ENCODE peak calls at places on chromosomes 13 and 19, in five cellular contexts. M, N, G, H and R are unnamed samples.

GRCh38 chr19:17236414-17236716 is 9.4 kb downstream of the NR2F6 start:
- DNase-seq in M (no peak), N (no peak), G (no peak), H (peak; percentile 70), R (no peak)

GRCh38 chr13:59399513-59399912 is 764.2 kb downstream of the DIAPH3 start:
- DNase-seq in M (no peak), N (no peak), G (no peak), H (no peak), R (no peak)

GRCh38 chr13:22517544-22517943 is 663.2 kb upstream of the SGCG start:
- DNase-seq in M (no peak), N (no peak), G (no peak), H (no peak), R (no peak)

GRCh38 chr13:70171151-70171550 is 62.9 kb upstream of the KLHL1 start:
- DNase-seq in M (no peak), N (no peak), G (no peak), H (no peak), R (no peak)

GRCh38 chr19:8308891-8309291 is 733 bp upstream of the CD320 start:
- DNase-seq in M (no peak), N (no peak), G (no peak), H (no peak), R (no peak)

GRCh38 chr19:33462112-33462726 is 59.4 kb downstream of the PEPD start:
- DNase-seq in M (no peak), N (no peak), G (no peak), H (no peak), R (no peak)

GRCh38 chr19:5138606-5139594 is 170.0 kb downstream of the KDM4B start:
- DNase-seq in M (no peak), N (peak; percentile 34), G (no peak), H (no peak), R (peak; percentile 79)

GRCh38 chr13:46675016-46675415 is 121.9 kb downstream of the ESD start:
- DNase-seq in M (no peak), N (no peak), G (no peak), H (no peak), R (no peak)

GRCh38 chr13:37484056-37484455 is 114.5 kb downstream of the POSTN start:
- DNase-seq in M (no peak), N (no peak), G (no peak), H (no peak), R (no peak)

GRCh38 chr13:69601661-69602060 is 506.0 kb upstream of the ATXN8OS start:
- DNase-seq in M (no peak), N (no peak), G (no peak), H (no peak), R (no peak)

GRCh38 chr13:111661052-111661451 is 340.6 kb downstream of the TEX29 start:
- DNase-seq in M (no peak), N (no peak), G (no peak), H (peak; percentile 23), R (no peak)

GRCh38 chr13:113211774-113212173 is 2.4 kb downstream of the CUL4A start:
- DNase-seq in M (no peak), N (no peak), G (peak; percentile 51), H (no peak), R (no peak)

GRCh38 chr19:14139944-14140343 is 3.6 kb upstream of the ASF1B start:
- DNase-seq in M (no peak), N (no peak), G (no peak), H (no peak), R (no peak)

GRCh38 chr13:113852536-113853517 is 11.0 kb downstream of the GAS6 start:
- DNase-seq in M (no peak), N (no peak), G (no peak), H (peak; percentile 39), R (no peak)

GRCh38 chr19:18789883-18790565 is 1.1 kb downstream of the COMP start:
- DNase-seq in M (peak; percentile 69), N (peak; percentile 91), G (no peak), H (peak; percentile 82), R (no peak)

GRCh38 chr13:109816112-109816978 is 30.0 kb upstream of the IRS2 start:
- DNase-seq in M (no peak), N (no peak), G (no peak), H (no peak), R (no peak)

GRCh38 chr13:32214073-32214472 is 101.1 kb downstream of the ZAR1L start:
- DNase-seq in M (no peak), N (no peak), G (no peak), H (no peak), R (no peak)

GRCh38 chr13:90414691-90415596 is 932.5 kb upstream of the MIR17HG start:
- DNase-seq in M (no peak), N (no peak), G (no peak), H (no peak), R (no peak)

GRCh38 chr13:38702609-38703008 is 15.7 kb downstream of the FREM2 start:
- DNase-seq in M (no peak), N (no peak), G (no peak), H (no peak), R (no peak)

GRCh38 chr19:44841255-44841654 is 4.8 kb upstream of the NECTIN2 start:
- DNase-seq in M (no peak), N (no peak), G (no peak), H (no peak), R (no peak)

GRCh38 chr19:10036601-10037071 is 23.4 kb downstream of the RDH8 start:
- DNase-seq in M (no peak), N (no peak), G (peak; percentile 73), H (no peak), R (no peak)

GRCh38 chr13:32023698-32024097 is 7.9 kb upstream of the FRY start:
- DNase-seq in M (no peak), N (no peak), G (no peak), H (no peak), R (no peak)

GRCh38 chr13:41458939-41459753 is 1.8 kb downstream of the RGCC start:
- DNase-seq in M (peak; percentile 32), N (peak; percentile 51), G (peak; percentile 30), H (peak; percentile 59), R (no peak)

GRCh38 chr19:7970716-7971448 is 27.4 kb upstream of the TIMM44 start:
- DNase-seq in M (peak; percentile 81), N (peak; percentile 54), G (peak; percentile 47), H (peak; percentile 85), R (no peak)

GRCh38 chr13:101433895-101434294 is 17.6 kb upstream of the NALCN start:
- DNase-seq in M (no peak), N (no peak), G (no peak), H (no peak), R (no peak)

GRCh38 chr19:10760268-10760944 is 42.5 kb downstream of the DNM2 start:
- DNase-seq in M (no peak), N (no peak), G (no peak), H (no peak), R (no peak)

GRCh38 chr19:40239415-40240226 is 13.1 kb upstream of the CCNP start:
- DNase-seq in M (no peak), N (no peak), G (no peak), H (no peak), R (no peak)

GRCh38 chr13:41956272-41956671 is 4.6 kb downstream of the VWA8 start:
- DNase-seq in M (no peak), N (no peak), G (no peak), H (no peak), R (no peak)

GRCh38 chr19:29526730-29527499 is 1.1 kb downstream of the VSTM2B start:
- DNase-seq in M (peak; percentile 49), N (peak; percentile 36), G (no peak), H (peak; percentile 62), R (no peak)

DNA sequence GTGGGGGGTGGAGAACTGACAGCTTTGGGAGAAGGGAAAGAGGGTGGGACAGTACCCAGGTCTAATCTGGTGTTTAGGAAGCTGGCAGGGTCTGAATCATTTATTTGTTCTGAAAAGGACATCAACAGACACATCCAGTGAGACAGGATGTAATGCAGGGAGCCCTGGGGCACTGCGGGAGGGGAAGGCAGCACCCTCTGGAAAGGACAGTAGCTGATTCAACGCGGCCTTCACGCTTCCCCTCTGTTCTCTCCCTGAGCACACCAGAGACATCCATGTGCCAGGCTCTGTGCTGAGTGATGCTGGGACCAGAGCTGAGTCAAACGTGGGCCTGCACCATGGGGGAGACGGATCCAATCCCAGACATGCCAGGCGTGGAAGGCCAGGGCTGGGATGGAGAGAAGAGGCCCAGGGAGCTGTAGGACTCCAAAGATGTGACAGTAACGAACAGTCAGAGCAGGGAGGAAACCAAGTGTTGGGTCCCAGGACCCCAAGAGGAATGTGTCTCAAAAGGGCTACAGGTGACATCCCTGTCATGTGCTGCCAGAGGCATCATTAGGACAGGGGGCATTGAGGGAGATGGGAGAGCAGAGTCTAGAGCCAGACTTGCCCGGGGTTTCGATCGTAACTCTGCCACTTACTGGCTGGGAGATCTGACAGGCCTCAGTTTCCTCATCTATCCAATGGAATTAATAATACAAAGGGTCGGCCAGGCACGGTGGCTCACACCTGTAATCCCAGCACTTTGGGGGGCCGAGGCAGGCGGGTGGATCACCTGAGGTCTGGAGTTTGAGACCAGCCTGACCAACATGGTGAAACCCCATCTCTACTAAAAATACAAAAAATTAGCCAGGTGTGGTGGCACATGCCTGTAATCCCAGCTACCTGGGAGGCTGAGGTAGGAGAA is 1.7 kb downstream of the ETFB start:
- DNase-seq in M (no peak), N (no peak), G (peak; percentile 76), H (no peak), R (no peak)
- TF ChIP-seq USF2 in M (no peak), N (no peak), G (no peak), H (no peak), R (no peak)

DNA sequence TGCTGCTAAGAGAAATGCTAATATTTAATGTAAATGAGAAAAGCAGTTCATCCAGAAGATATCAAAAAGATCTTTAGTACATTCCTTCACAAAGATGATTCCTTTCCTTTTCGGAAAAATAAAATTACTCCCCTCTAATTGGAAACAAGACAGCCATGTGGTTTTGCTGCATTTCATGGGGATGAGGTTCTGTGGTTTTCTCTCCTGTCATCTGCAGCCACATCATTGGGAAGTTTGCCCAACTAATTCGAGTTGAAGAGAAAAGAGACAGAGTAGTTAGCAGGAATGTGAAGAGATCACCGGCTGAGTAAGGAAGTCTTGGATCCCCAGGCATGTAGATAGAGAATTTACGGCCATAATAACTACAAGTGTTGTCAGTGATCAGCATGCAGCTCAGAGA is 122.1 kb downstream of the CYSLTR2 start:
- DNase-seq in M (no peak), N (no peak), G (no peak), H (no peak), R (no peak)
- TF ChIP-seq YY1 in M (no peak), N (no peak), G (no peak), H (no peak), R (no peak)

DNA sequence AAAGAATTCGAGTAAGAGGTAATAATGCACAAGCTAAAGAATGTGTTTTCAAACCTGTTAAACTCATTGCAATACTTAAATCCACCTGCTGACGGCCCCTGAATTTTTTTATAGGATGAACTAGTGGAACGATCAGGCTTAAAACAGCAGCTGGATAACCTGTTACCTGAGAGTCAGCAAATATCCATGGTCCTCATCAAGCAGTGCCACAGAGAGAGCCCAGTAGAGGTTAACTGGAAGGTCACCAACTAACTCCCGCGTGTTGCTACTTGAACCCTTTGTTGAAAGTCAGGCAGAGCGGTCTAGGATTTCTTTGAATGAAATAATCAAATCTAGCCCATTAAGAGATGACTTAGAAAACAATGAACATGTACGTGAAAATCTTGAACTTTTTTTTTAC is 47.6 kb upstream of the SPRY2 start:
- DNase-seq in M (no peak), N (no peak), G (no peak), H (no peak), R (no peak)
- TF ChIP-seq USF2 in M (no peak), N (no peak), G (no peak), H (no peak), R (no peak)

GRCh38 chr19:55495646-55496349 is 7.6 kb downstream of the SSC5D start:
- DNase-seq in M (no peak), N (no peak), G (no peak), H (no peak), R (no peak)
- TF ChIP-seq YY1 in M (no peak), N (no peak), G (no peak), H (no peak), R (no peak)